ENCODE peak calls at places on chromosomes 4 and X, in four cellular contexts. A is heart right ventricle, T is choroid plexus epithelial cell, Y is GM06990. V is an unnamed sample.

GRCh38 chr4:110442309-110442708 is 33.6 kb upstream of the ENPEP start:
- DNase-seq in T (no peak), Y (no peak), A (no peak), V (no peak)

GRCh38 chr4:81807927-81808672 is 336.4 kb upstream of the RASGEF1B start:
- DNase-seq in T (no peak), Y (no peak), A (no peak), V (no peak)

GRCh38 chrX:9278475-9279270 is 186.2 kb upstream of the TBL1X start:
- DNase-seq in T (peak), A (no peak), Y (no peak), V (no peak)

GRCh38 chr4:47482326-47482725 is 2.7 kb upstream of the ATP10D start:
- DNase-seq in Y (no peak), A (no peak), T (peak), V (no peak)

GRCh38 chrX:130097507-130098201 is 12.6 kb downstream of the ELF4 start:
- DNase-seq in A (peak), Y (no peak), T (no peak), V (peak)

GRCh38 chrX:28586891-28587635 is at the start of gene IL1RAPL1:
- DNase-seq in Y (no peak), T (peak), A (no peak), V (no peak)

GRCh38 chrX:2345562-2345961 is 155.2 kb downstream of the DHRSX start:
- DNase-seq in T (no peak), A (no peak), Y (no peak), V (no peak)

GRCh38 chr4:161655148-161655547 is 508.7 kb downstream of the FSTL5 start:
- DNase-seq in T (no peak), A (no peak), Y (no peak), V (no peak)

GRCh38 chrX:154368630-154369452 is 5.6 kb downstream of the FLNA start:
- DNase-seq in A (peak), Y (peak), T (peak), V (peak)

GRCh38 chrX:71098302-71098701 is 2.7 kb downstream of the FOXO4 start:
- DNase-seq in T (peak), A (peak), Y (no peak), V (peak)

GRCh38 chrX:71095555-71095970 is at the start of gene FOXO4:
- DNase-seq in A (peak), Y (peak), T (peak), V (no peak)

GRCh38 chrX:71096702-71097032 is 1.0 kb downstream of the FOXO4 start:
- DNase-seq in Y (no peak), A (no peak), T (no peak), V (no peak)

GRCh38 chrX:71095971-71096701 is 485 bp downstream of the FOXO4 start:
- DNase-seq in Y (no peak), A (no peak), T (no peak), V (peak)

GRCh38 chrX:71095033-71095432 is 618 bp upstream of the FOXO4 start:
- DNase-seq in Y (no peak), T (no peak), A (no peak), V (peak)
- H3K4me3 ChIP-seq in Y (peak), T (peak), A (peak), V (peak)

DNA sequence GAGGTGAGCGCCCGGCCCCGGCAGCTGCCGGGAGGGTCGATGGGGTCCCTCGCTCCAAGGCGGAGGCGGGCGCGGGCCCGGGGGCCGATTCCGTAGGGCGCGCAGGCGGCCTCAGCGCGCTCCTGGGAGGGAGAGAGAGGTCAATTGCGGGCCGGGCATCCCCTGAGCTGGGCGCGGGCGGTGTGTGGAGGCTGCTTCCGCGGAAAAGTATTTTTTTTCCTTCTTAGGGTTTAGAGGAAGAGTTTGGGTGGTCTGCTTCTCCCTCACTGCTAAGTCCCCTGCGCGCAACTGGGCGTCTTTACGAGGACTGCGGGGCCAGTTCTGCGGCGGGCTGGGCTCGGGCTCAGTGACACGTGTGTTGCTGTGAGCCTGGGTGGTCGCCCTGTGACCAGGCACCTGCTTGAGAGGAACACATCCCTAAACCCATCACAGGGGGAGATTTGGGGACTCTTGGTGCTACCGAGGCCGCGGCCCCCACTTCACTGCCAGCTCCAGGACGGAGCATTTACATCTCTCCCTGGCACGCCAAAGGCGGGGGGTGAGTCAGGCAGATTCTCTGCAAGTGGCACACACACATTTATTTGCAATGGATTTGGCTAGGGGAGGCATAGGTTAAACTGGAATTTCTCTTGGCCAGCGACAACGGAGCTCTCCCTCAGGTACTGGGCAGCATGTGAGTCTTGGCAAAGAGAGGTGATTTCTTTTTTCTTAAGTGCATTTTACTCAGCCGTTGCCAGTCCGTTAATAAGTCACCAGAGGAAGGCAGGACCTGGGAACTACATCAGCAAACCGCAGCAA is 151.2 kb upstream of the SLC4A4 start:
- DNase-seq in A (peak), Y (peak), T (no peak), V (peak)
- H3K4me3 ChIP-seq in A (peak), Y (peak), T (peak), V (peak)

GRCh38 chr4:10106421-10107039 is 10.1 kb downstream of the WDR1 start:
- DNase-seq in A (no peak), Y (no peak), T (peak), V (peak)

GRCh38 chr4:10104211-10104990 is 12.2 kb downstream of the WDR1 start:
- DNase-seq in A (no peak), T (peak), Y (no peak), V (no peak)

GRCh38 chr4:10105920-10106319 is 10.7 kb downstream of the WDR1 start:
- DNase-seq in Y (no peak), A (no peak), T (no peak), V (no peak)

GRCh38 chr4:10105421-10105820 is 11.2 kb downstream of the WDR1 start:
- DNase-seq in Y (no peak), A (no peak), T (no peak), V (no peak)

DNA sequence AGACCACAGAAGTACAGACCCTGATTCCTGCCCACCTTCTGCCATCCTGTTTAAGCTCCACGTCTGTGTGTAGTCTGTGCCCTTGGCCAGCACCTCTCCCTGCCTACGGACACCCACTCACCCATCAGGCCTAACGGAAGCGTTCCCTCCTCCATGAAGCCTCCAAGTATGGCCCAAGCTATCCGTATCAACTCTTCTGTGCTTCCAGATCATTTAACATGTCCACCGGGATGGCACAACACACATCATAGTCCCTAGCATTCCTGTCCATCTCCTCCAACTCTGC is 11.7 kb downstream of the WDR1 start:
- DNase-seq in A (no peak), T (no peak), Y (no peak), V (no peak)
- H3K4me3 ChIP-seq in A (no peak), T (no peak), Y (no peak), V (no peak)

DNA sequence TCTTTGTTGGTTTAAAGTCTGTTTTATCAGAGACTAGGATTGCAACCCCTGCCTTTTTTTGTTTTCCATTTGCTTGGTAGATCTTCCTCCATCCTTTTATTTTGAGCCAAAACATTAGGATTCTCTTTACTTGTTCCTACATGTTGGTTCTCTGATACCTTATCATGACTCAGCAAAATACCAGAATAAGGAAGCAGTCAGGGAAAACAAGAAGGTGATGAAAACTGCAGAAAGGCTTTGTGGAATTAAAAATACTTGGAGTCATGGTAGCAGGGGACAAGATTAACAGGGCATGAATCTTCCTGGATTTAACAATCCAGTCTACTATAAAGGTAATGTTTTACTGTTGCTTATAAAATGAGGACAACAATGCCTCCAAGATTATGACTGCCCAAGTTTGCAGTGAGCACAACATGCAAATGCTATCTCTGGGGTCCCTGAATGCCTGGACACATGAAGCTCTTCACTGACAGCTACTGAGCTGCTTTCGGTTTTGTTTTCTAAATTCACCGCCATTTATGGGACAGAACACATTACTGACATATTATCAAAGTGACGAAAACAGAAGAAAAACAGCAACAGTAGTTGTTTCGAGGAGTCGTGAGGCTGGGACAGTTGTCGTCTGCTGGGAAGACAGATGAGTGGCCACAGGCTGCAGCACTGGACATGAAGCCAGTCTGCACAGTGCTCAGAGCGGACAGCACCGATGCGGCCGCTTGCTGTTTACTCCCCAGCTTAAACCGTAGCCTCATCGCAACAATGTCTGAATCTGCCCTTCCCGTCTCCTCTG is 174.5 kb upstream of the DKK2 start:
- DNase-seq in Y (no peak), T (peak), A (no peak), V (no peak)
- H3K4me3 ChIP-seq in Y (no peak), T (peak), A (no peak), V (no peak)

GRCh38 chr4:153788064-153788418 is 842 bp downstream of the SFRP2 start:
- DNase-seq in T (no peak), Y (no peak), A (no peak), V (peak)

GRCh38 chr4:153787156-153787555 is 1.7 kb downstream of the SFRP2 start:
- DNase-seq in Y (no peak), T (no peak), A (no peak), V (peak)

GRCh38 chr4:153784300-153784699 is 4.6 kb downstream of the SFRP2 start:
- DNase-seq in A (no peak), T (no peak), Y (no peak), V (no peak)

GRCh38 chr4:153788419-153789276 is at the start of gene SFRP2:
- DNase-seq in A (no peak), Y (no peak), T (no peak), V (peak)

DNA sequence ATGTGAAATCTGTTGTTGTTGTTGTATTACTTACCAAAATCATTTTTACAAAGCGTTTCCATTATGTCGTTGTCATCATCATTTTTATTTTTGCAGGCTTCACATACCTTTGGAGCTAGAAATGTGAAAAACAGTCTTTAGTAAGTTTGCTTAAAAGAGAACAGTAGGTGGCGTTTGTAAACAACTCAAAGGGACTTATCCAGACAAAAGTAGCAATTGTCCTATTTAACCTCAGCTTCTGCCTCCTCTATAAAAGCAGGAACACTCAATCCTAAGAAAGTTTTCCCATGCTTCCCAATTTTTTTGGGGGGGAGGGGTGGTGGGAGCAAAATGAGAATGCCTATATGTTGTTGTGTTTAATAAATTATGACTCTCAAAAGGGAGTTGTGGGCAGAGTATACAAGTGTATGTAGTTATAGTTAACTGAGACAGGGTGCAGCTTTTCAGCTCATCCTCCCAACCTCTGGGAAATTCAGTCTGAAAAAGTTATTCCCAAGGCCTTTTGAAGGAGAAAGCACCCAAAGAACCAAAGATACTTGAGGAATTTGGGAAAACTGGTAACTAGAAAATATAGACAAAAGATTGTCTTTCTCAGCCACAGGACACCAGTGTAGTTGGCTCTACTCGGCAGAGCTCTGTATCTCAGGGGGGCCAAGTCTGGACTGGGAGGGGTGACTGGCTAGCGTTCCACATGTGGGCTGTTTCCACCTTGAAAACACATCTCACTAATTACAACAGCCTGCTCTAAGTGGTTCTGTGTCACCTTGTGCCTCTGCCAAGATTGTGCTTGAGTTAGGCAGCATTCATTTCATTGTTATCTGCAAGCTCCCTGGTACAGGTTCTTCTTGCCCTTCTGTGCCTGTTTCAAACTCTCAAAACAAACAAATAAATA is 2.8 kb downstream of the SFRP2 start:
- DNase-seq in T (peak), Y (no peak), A (no peak), V (peak)
- H3K4me3 ChIP-seq in T (no peak), Y (no peak), A (no peak), V (peak)

GRCh38 chr4:128056396-128056795 is 4.7 kb upstream of the LARP1B start:
- DNase-seq in T (no peak), A (no peak), Y (no peak), V (no peak)

GRCh38 chr4:128060620-128061565 is at the start of gene LARP1B:
- DNase-seq in T (peak), Y (peak), A (peak), V (peak)

GRCh38 chr4:128061566-128062536 is 739 bp downstream of the LARP1B start:
- DNase-seq in Y (peak), A (peak), T (peak), V (peak)

GRCh38 chr4:128060130-128060619 is 937 bp upstream of the LARP1B start:
- DNase-seq in T (peak), Y (no peak), A (no peak), V (no peak)
- H3K4me3 ChIP-seq in T (peak), Y (peak), A (peak), V (peak)

GRCh38 chr4:156948133-156948532 is 23.5 kb downstream of the PDGFC start:
- DNase-seq in Y (no peak), A (no peak), T (peak), V (no peak)

GRCh38 chr4:156948738-156949137 is 22.9 kb downstream of the PDGFC start:
- DNase-seq in Y (no peak), A (no peak), T (no peak), V (no peak)

GRCh38 chr4:156950090-156950489 is 21.5 kb downstream of the PDGFC start:
- DNase-seq in A (no peak), Y (no peak), T (no peak), V (no peak)

GRCh38 chr4:156950950-156951349 is 20.6 kb downstream of the PDGFC start:
- DNase-seq in Y (no peak), T (no peak), A (no peak), V (no peak)

GRCh38 chr4:156949373-156949814 is 22.2 kb downstream of the PDGFC start:
- DNase-seq in T (peak), Y (no peak), A (no peak), V (no peak)
- H3K4me3 ChIP-seq in T (no peak), Y (no peak), A (no peak), V (no peak)

V was measured in H7.